ENCODE peak calls at places on chromosomes 12 and 14, in four cellular contexts. E is stimulated activated CD4-positive, alpha-beta T cell treated with anti-CD3 and anti-CD28 coated beads, Interleukin-1b, Interleukin-23, amount 100 ng/mL, for 24 hours; S is HepG2; Q is fibroblast of pulmonary artery. U is an unnamed sample.

GRCh38 chr12:7439579-7440505 is 4.1 kb downstream of the CD163L1 start:
- DNase-seq in Q (peak), S (no peak), E (no peak), U (no peak)

GRCh38 chr12:12506541-12506940 is 56.1 kb downstream of the DUSP16 start:
- DNase-seq in S (no peak), E (no peak), Q (peak), U (peak)

GRCh38 chr12:85310456-85311076 is 30.5 kb downstream of the ALX1 start:
- DNase-seq in S (no peak), Q (peak), E (no peak), U (no peak)

GRCh38 chr14:88955470-88955869 is 131.0 kb downstream of the TTC8 start:
- DNase-seq in S (no peak), Q (no peak), E (no peak), U (no peak)

GRCh38 chr14:87679094-87679493 is 313.9 kb downstream of the GALC start:
- DNase-seq in E (no peak), Q (no peak), S (no peak), U (no peak)

GRCh38 chr12:131075194-131075593 is 121.5 kb downstream of the ADGRD1 start:
- DNase-seq in Q (no peak), S (no peak), E (no peak), U (no peak)

GRCh38 chr14:90300649-90301048 is 31.1 kb downstream of the NRDE2 start:
- DNase-seq in E (no peak), Q (peak), S (no peak), U (no peak)

GRCh38 chr14:74582910-74583581 is 29.0 kb downstream of the LTBP2 start:
- DNase-seq in E (no peak), S (no peak), Q (peak), U (no peak)

GRCh38 chr14:64719601-64720000 is 15.4 kb downstream of the PLEKHG3 start:
- DNase-seq in Q (no peak), S (no peak), E (no peak), U (no peak)

GRCh38 chr12:53985358-53985899 is 483 bp downstream of the HOXC10 start:
- DNase-seq in S (no peak), Q (no peak), E (no peak), U (no peak)

GRCh38 chr12:54018608-54018984 is 9.6 kb upstream of the HOXC6 start:
- DNase-seq in E (no peak), Q (no peak), S (no peak), U (no peak)

GRCh38 chr14:75144944-75145343 is 18.1 kb upstream of the NEK9 start:
- DNase-seq in E (no peak), S (no peak), Q (peak), U (no peak)

GRCh38 chr12:124802361-124802760 is 61.3 kb downstream of the SCARB1 start:
- DNase-seq in E (no peak), Q (no peak), S (no peak), U (no peak)